ENCODE peak calls at places on chromosomes 2 and 18, in nine cellular contexts. One of them, this sample, is unnamed.

GRCh38 chr2:239602290-239603282 is 201.8 kb upstream of the HDAC4 start:
- DNase-seq in MM.1S: no peak
- DNase-seq in GM23248: no peak
- DNase-seq in hepatocyte: no peak
- DNase-seq in HCT116: no peak
- DNase-seq in GM23338: no peak
- DNase-seq in PC-3: no peak
- DNase-seq in neural progenitor cell: no peak
- DNase-seq in SK-N-SH: no peak
- DNase-seq in this sample: no peak

GRCh38 chr2:70002241-70002896 is 40.9 kb upstream of the ASPRV1 start:
- DNase-seq in MM.1S: no peak
- DNase-seq in GM23248: no peak
- DNase-seq in hepatocyte: no peak
- DNase-seq in HCT116: no peak
- DNase-seq in GM23338: no peak
- DNase-seq in PC-3: no peak
- DNase-seq in neural progenitor cell: no peak
- DNase-seq in SK-N-SH: no peak
- DNase-seq in this sample: peak; percentile 6

GRCh38 chr2:169361706-169362345 is 508 bp downstream of the LRP2 start:
- DNase-seq in MM.1S: no peak
- DNase-seq in GM23248: peak; percentile 42
- DNase-seq in hepatocyte: peak; percentile 71
- DNase-seq in HCT116: no peak
- DNase-seq in GM23338: peak; percentile 50
- DNase-seq in PC-3: no peak
- DNase-seq in neural progenitor cell: peak; percentile 72
- DNase-seq in SK-N-SH: peak; percentile 60
- DNase-seq in this sample: no peak

GRCh38 chr2:238502088-238502810 is 75.5 kb downstream of the ASB1 start:
- DNase-seq in MM.1S: no peak
- DNase-seq in GM23248: no peak
- DNase-seq in hepatocyte: no peak
- DNase-seq in HCT116: no peak
- DNase-seq in GM23338: no peak
- DNase-seq in PC-3: no peak
- DNase-seq in neural progenitor cell: no peak
- DNase-seq in SK-N-SH: no peak
- DNase-seq in this sample: no peak

GRCh38 chr2:101753720-101754490 is 56.4 kb downstream of the MAP4K4 start:
- DNase-seq in MM.1S: no peak
- DNase-seq in GM23248: no peak
- DNase-seq in hepatocyte: no peak
- DNase-seq in HCT116: no peak
- DNase-seq in GM23338: no peak
- DNase-seq in PC-3: no peak
- DNase-seq in neural progenitor cell: no peak
- DNase-seq in SK-N-SH: no peak
- DNase-seq in this sample: no peak

GRCh38 chr2:45755585-45756330 is 104.3 kb downstream of the PRKCE start:
- DNase-seq in MM.1S: no peak
- DNase-seq in GM23248: peak; percentile 97
- DNase-seq in hepatocyte: no peak
- DNase-seq in HCT116: no peak
- DNase-seq in GM23338: no peak
- DNase-seq in PC-3: no peak
- DNase-seq in neural progenitor cell: peak; percentile 58
- DNase-seq in SK-N-SH: no peak
- DNase-seq in this sample: no peak

GRCh38 chr18:66742832-66743231 is 138.9 kb upstream of the CDH19 start:
- DNase-seq in MM.1S: no peak
- DNase-seq in GM23248: no peak
- DNase-seq in hepatocyte: no peak
- DNase-seq in HCT116: no peak
- DNase-seq in GM23338: no peak
- DNase-seq in PC-3: no peak
- DNase-seq in neural progenitor cell: no peak
- DNase-seq in SK-N-SH: no peak
- DNase-seq in this sample: no peak

GRCh38 chr18:24831871-24832665 is 371.6 kb downstream of the HRH4 start:
- DNase-seq in MM.1S: no peak
- DNase-seq in GM23248: no peak
- DNase-seq in hepatocyte: peak; percentile 29
- DNase-seq in HCT116: no peak
- DNase-seq in GM23338: no peak
- DNase-seq in PC-3: no peak
- DNase-seq in neural progenitor cell: peak; percentile 57
- DNase-seq in SK-N-SH: no peak
- DNase-seq in this sample: no peak

GRCh38 chr2:19028617-19029016 is 329.8 kb downstream of the OSR1 start:
- DNase-seq in MM.1S: no peak
- DNase-seq in GM23248: no peak
- DNase-seq in hepatocyte: no peak
- DNase-seq in HCT116: no peak
- DNase-seq in GM23338: no peak
- DNase-seq in PC-3: no peak
- DNase-seq in neural progenitor cell: no peak
- DNase-seq in SK-N-SH: no peak
- DNase-seq in this sample: no peak

GRCh38 chr2:31253344-31254155 is 19.6 kb downstream of the EHD3 start:
- DNase-seq in MM.1S: no peak
- DNase-seq in GM23248: no peak
- DNase-seq in hepatocyte: peak; percentile 72
- DNase-seq in HCT116: no peak
- DNase-seq in GM23338: peak; percentile 45
- DNase-seq in PC-3: peak; percentile 31
- DNase-seq in neural progenitor cell: no peak
- DNase-seq in SK-N-SH: no peak
- DNase-seq in this sample: peak; percentile 68

GRCh38 chr2:137000790-137001189 is 235.4 kb downstream of the THSD7B start:
- DNase-seq in MM.1S: no peak
- DNase-seq in GM23248: no peak
- DNase-seq in hepatocyte: no peak
- DNase-seq in HCT116: no peak
- DNase-seq in GM23338: no peak
- DNase-seq in PC-3: no peak
- DNase-seq in neural progenitor cell: no peak
- DNase-seq in SK-N-SH: no peak
- DNase-seq in this sample: no peak

GRCh38 chr2:210224660-210225460 is at the start of gene ACADL:
- DNase-seq in MM.1S: no peak
- DNase-seq in GM23248: peak; percentile 62
- DNase-seq in hepatocyte: peak; percentile 76
- DNase-seq in HCT116: no peak
- DNase-seq in GM23338: peak; percentile 78
- DNase-seq in PC-3: peak; percentile 22
- DNase-seq in neural progenitor cell: peak; percentile 77
- DNase-seq in SK-N-SH: peak; percentile 89
- DNase-seq in this sample: no peak

GRCh38 chr2:133569416-133569815 is 1.2 kb upstream of the NCKAP5 start:
- DNase-seq in MM.1S: no peak
- DNase-seq in GM23248: no peak
- DNase-seq in hepatocyte: no peak
- DNase-seq in HCT116: no peak
- DNase-seq in GM23338: no peak
- DNase-seq in PC-3: no peak
- DNase-seq in neural progenitor cell: no peak
- DNase-seq in SK-N-SH: no peak
- DNase-seq in this sample: no peak

GRCh38 chr2:218871345-218872302 is 9.0 kb upstream of the WNT10A start:
- DNase-seq in MM.1S: no peak
- DNase-seq in GM23248: peak; percentile 23
- DNase-seq in hepatocyte: no peak
- DNase-seq in HCT116: no peak
- DNase-seq in GM23338: no peak
- DNase-seq in PC-3: no peak
- DNase-seq in neural progenitor cell: no peak
- DNase-seq in SK-N-SH: no peak
- DNase-seq in this sample: no peak

GRCh38 chr2:35081001-35081628 is 1274.5 kb upstream of the CRIM1 start:
- DNase-seq in MM.1S: no peak
- DNase-seq in GM23248: no peak
- DNase-seq in hepatocyte: no peak
- DNase-seq in HCT116: no peak
- DNase-seq in GM23338: no peak
- DNase-seq in PC-3: peak; percentile 53
- DNase-seq in neural progenitor cell: no peak
- DNase-seq in SK-N-SH: no peak
- DNase-seq in this sample: no peak

GRCh38 chr2:75559633-75560021 is 1.1 kb downstream of the EVA1A start:
- DNase-seq in MM.1S: no peak
- DNase-seq in GM23248: no peak
- DNase-seq in hepatocyte: no peak
- DNase-seq in HCT116: no peak
- DNase-seq in GM23338: no peak
- DNase-seq in PC-3: no peak
- DNase-seq in neural progenitor cell: no peak
- DNase-seq in SK-N-SH: no peak
- DNase-seq in this sample: no peak

GRCh38 chr2:45233301-45233700 is 224.0 kb upstream of the SIX2 start:
- DNase-seq in MM.1S: no peak
- DNase-seq in GM23248: peak; percentile 19
- DNase-seq in hepatocyte: no peak
- DNase-seq in HCT116: no peak
- DNase-seq in GM23338: no peak
- DNase-seq in PC-3: no peak
- DNase-seq in neural progenitor cell: no peak
- DNase-seq in SK-N-SH: no peak
- DNase-seq in this sample: no peak

GRCh38 chr2:26861610-26862224 is 13.8 kb downstream of the DPYSL5 start:
- DNase-seq in MM.1S: no peak
- DNase-seq in GM23248: no peak
- DNase-seq in hepatocyte: no peak
- DNase-seq in HCT116: no peak
- DNase-seq in GM23338: no peak
- DNase-seq in PC-3: no peak
- DNase-seq in neural progenitor cell: no peak
- DNase-seq in SK-N-SH: no peak
- DNase-seq in this sample: no peak

GRCh38 chr2:42875880-42876279 is 83.5 kb upstream of the HAAO start:
- DNase-seq in MM.1S: no peak
- DNase-seq in GM23248: no peak
- DNase-seq in hepatocyte: no peak
- DNase-seq in HCT116: no peak
- DNase-seq in GM23338: no peak
- DNase-seq in PC-3: no peak
- DNase-seq in neural progenitor cell: no peak
- DNase-seq in SK-N-SH: no peak
- DNase-seq in this sample: no peak
- TF ChIP-seq EZH2phosphoT487 in MM.1S: no peak
- TF ChIP-seq EZH2phosphoT487 in GM23248: no peak
- TF ChIP-seq EZH2phosphoT487 in hepatocyte: no peak
- TF ChIP-seq EZH2phosphoT487 in HCT116: no peak
- TF ChIP-seq EZH2phosphoT487 in GM23338: no peak
- TF ChIP-seq EZH2phosphoT487 in PC-3: no peak
- TF ChIP-seq EZH2phosphoT487 in neural progenitor cell: no peak
- TF ChIP-seq EZH2phosphoT487 in SK-N-SH: no peak
- TF ChIP-seq EZH2phosphoT487 in this sample: no peak

GRCh38 chr2:113768770-113769169 is 12.3 kb upstream of the SLC35F5 start:
- DNase-seq in MM.1S: no peak
- DNase-seq in GM23248: peak; percentile 48
- DNase-seq in hepatocyte: no peak
- DNase-seq in HCT116: no peak
- DNase-seq in GM23338: no peak
- DNase-seq in PC-3: no peak
- DNase-seq in neural progenitor cell: no peak
- DNase-seq in SK-N-SH: no peak
- DNase-seq in this sample: no peak
- TF ChIP-seq EZH2phosphoT487 in MM.1S: no peak
- TF ChIP-seq EZH2phosphoT487 in GM23248: no peak
- TF ChIP-seq EZH2phosphoT487 in hepatocyte: no peak
- TF ChIP-seq EZH2phosphoT487 in HCT116: no peak
- TF ChIP-seq EZH2phosphoT487 in GM23338: no peak
- TF ChIP-seq EZH2phosphoT487 in PC-3: no peak
- TF ChIP-seq EZH2phosphoT487 in neural progenitor cell: no peak
- TF ChIP-seq EZH2phosphoT487 in SK-N-SH: no peak
- TF ChIP-seq EZH2phosphoT487 in this sample: no peak

DNA sequence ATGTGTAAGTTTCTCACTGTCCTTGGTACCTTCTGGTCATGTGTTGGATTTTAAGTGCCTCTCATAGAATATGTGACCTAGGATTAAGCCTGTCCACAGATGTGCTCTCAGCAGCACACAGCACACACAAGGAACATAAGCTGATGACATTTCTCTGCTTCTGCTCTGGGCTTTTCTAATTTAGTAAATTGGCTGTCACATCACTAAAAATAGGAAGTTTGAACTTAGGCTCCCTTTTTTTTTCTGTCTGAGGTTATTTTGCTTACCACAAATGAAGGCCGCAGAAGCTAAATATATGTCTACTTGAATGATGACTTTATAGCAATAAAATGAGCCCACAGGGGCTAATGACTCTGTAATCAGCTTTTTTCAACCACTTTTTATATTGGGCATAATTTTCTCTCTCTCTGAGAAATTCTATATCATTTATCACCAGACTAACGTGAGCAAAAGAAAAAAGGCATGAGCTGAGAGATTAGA is 150.2 kb upstream of the KLHL14 start:
- DNase-seq in MM.1S: peak; percentile 66
- DNase-seq in GM23248: no peak
- DNase-seq in hepatocyte: no peak
- DNase-seq in HCT116: no peak
- DNase-seq in GM23338: no peak
- DNase-seq in PC-3: no peak
- DNase-seq in neural progenitor cell: no peak
- DNase-seq in SK-N-SH: no peak
- DNase-seq in this sample: peak; percentile 31
- TF ChIP-seq EZH2phosphoT487 in MM.1S: no peak
- TF ChIP-seq EZH2phosphoT487 in GM23248: no peak
- TF ChIP-seq EZH2phosphoT487 in hepatocyte: no peak
- TF ChIP-seq EZH2phosphoT487 in HCT116: no peak
- TF ChIP-seq EZH2phosphoT487 in GM23338: no peak
- TF ChIP-seq EZH2phosphoT487 in PC-3: no peak
- TF ChIP-seq EZH2phosphoT487 in neural progenitor cell: no peak
- TF ChIP-seq EZH2phosphoT487 in SK-N-SH: no peak
- TF ChIP-seq EZH2phosphoT487 in this sample: no peak

DNA sequence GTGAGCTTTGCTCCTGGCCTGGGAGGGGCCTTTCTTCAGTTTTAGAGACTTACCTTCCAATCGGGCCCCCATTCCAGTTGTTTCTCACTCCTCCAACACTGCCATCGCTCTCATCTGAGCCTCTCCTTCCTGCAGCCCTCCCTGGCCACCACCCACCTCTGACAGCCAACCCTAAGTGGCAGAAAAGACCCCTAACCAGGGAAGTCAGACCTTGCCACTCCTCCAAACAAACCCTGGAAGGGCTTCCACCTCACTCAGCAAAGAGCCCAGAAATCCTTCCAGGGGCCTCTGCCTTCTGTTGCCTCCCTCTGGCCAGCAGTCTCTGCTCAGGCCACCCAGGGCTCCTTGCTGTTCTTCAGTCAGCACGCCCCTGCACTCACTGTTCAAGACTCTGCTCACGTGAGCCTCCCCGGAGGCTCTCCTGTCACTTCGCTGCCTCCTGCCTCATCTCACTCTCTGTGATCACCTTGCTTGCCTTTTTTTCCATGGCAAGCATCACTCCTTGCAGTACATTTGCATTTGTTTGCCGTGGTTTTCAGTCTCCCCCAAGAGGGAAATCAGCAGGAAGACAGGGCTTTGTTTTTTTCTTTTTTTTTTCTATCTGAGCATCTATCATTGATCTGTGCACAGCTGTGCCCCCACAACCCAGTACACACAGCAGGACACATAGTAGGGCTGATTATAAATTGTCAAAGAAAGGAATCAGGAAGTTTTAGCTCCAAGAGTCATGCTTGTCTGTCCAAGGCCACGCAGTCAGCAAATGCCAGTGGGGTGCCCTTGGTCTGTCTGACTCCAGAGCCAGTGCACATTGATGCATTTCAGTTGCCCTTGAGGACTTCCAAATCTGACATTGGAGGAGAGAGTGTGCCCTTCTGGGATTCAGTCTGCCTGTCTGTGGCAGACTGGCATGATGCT is 83.9 kb downstream of the INHBB start:
- DNase-seq in MM.1S: no peak
- DNase-seq in GM23248: no peak
- DNase-seq in hepatocyte: no peak
- DNase-seq in HCT116: no peak
- DNase-seq in GM23338: peak; percentile 52
- DNase-seq in PC-3: no peak
- DNase-seq in neural progenitor cell: peak; percentile 31
- DNase-seq in SK-N-SH: no peak
- DNase-seq in this sample: no peak
- TF ChIP-seq EZH2phosphoT487 in MM.1S: no peak
- TF ChIP-seq EZH2phosphoT487 in GM23248: no peak
- TF ChIP-seq EZH2phosphoT487 in hepatocyte: no peak
- TF ChIP-seq EZH2phosphoT487 in HCT116: no peak
- TF ChIP-seq EZH2phosphoT487 in GM23338: no peak
- TF ChIP-seq EZH2phosphoT487 in PC-3: no peak
- TF ChIP-seq EZH2phosphoT487 in neural progenitor cell: no peak
- TF ChIP-seq EZH2phosphoT487 in SK-N-SH: no peak
- TF ChIP-seq EZH2phosphoT487 in this sample: no peak